ENCODE peak calls at places on chromosomes 5 and 9, in six cellular contexts. T is RWPE2, O is fibroblast of lung, A is nephron progenitor cell, J is right atrium auricular region, Q is activated B cell treated with CpG ODN at 0.5 μM for 24 hours. D is an unnamed sample.

GRCh38 chr5:147887026-147887627 is 8.6 kb downstream of the SCGB3A2 start:
- DNase-seq in T (no peak), O (peak), A (no peak), J (no peak), Q (no peak), D (no peak)

GRCh38 chr5:116600876-116601275 is 26.3 kb upstream of the SEMA6A start:
- DNase-seq in T (no peak), O (peak), A (no peak), J (no peak), Q (no peak), D (no peak)

GRCh38 chr9:132283165-132283564 is 71.6 kb downstream of the SETX start:
- DNase-seq in T (no peak), O (no peak), A (no peak), J (no peak), Q (no peak), D (no peak)

GRCh38 chr5:72355706-72356299 is 35.6 kb downstream of the PTCD2 start:
- DNase-seq in T (no peak), O (peak), A (peak), J (no peak), Q (no peak), D (no peak)

GRCh38 chr5:16461782-16462181 is 3.8 kb downstream of the ZNF622 start:
- DNase-seq in T (no peak), O (peak), A (no peak), J (no peak), Q (no peak), D (no peak)

GRCh38 chr5:157747766-157748700 is 4.5 kb downstream of the LSM11 start:
- DNase-seq in T (no peak), O (no peak), A (no peak), J (no peak), Q (no peak), D (no peak)

GRCh38 chr9:34500623-34501267 is 22.0 kb downstream of the ENHO start:
- DNase-seq in T (no peak), O (peak), A (peak), J (peak), Q (peak), D (peak)

GRCh38 chr9:109246533-109246932 is 74.3 kb downstream of the EPB41L4B start:
- DNase-seq in T (no peak), O (no peak), A (no peak), J (no peak), Q (no peak), D (no peak)

GRCh38 chr9:133490201-133490681 is 11.3 kb upstream of the SLC2A6 start:
- DNase-seq in T (no peak), O (no peak), A (no peak), J (no peak), Q (no peak), D (no peak)

GRCh38 chr9:6739218-6739617 is 18.6 kb upstream of the KDM4C start:
- DNase-seq in T (no peak), O (peak), A (no peak), J (no peak), Q (no peak), D (no peak)

GRCh38 chr9:73162987-73163763 is 11.5 kb downstream of the ANXA1 start:
- DNase-seq in T (no peak), O (no peak), A (no peak), J (no peak), Q (no peak), D (no peak)

GRCh38 chr5:151141535-151141934 is 16.0 kb downstream of the ANXA6 start:
- DNase-seq in T (no peak), O (no peak), A (peak), J (no peak), Q (peak), D (peak)

GRCh38 chr5:55604611-55605067 is 69.9 kb upstream of the PLPP1 start:
- DNase-seq in T (no peak), O (peak), A (no peak), J (peak), Q (no peak), D (no peak)

GRCh38 chr9:8852301-8852864 is 1052.8 kb upstream of the DMAC1 start:
- DNase-seq in T (no peak), O (no peak), A (no peak), J (no peak), Q (no peak), D (no peak)

GRCh38 chr5:170479484-170479883 is 24.3 kb upstream of the KCNIP1 start:
- DNase-seq in T (no peak), O (peak), A (no peak), J (peak), Q (no peak), D (no peak)

DNA sequence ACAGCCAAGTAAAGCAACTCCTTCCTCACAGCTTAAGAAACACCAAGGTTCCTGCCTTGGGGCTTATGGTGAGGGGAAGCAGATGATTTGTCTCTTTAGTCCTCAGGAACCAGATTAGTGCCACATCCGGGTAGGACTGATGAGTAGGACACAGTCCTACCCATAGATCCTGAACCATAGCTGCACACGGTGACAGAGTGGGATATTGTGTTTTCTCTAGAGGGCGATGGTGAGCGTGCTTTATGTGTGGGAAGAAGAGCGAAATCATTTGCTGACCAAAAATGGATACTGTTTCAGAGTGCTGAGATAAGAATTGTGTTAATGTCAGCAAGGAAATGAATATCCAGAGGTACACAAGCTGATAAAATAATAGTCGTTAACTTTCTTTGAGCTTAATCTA is 209.0 kb upstream of the FBXL7 start:
- DNase-seq in T (no peak), O (no peak), A (no peak), J (no peak), Q (no peak), D (no peak)
- TF ChIP-seq CTCF in T (no peak), O (no peak), A (no peak), J (no peak), Q (no peak), D (no peak)

DNA sequence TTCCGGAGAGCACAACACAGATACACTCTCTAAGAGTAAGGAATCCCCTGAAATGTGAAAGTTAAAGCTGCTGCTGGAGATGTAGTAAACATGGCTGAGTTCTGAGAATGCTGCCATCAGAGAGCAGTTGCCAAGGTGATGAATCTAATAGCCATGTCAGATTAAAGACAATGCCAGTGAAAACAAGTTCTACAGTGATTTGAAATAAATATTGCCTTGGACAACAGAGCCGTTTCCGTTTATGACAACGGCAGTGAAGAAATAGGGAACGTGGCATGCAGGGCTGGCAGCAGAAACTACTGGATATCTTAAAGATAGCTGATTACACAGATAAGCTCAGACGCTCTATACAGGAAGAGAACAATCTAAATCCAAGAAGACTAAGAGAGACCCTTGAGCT is 561.3 kb upstream of the C9orf72 start:
- DNase-seq in T (no peak), O (no peak), A (no peak), J (no peak), Q (no peak), D (no peak)
- TF ChIP-seq CTCF in T (no peak), O (no peak), A (no peak), J (no peak), Q (no peak), D (no peak)

GRCh38 chr5:124745367-124746251 is 830 bp downstream of the ZNF608 start:
- DNase-seq in T (no peak), O (peak), A (no peak), J (no peak), Q (no peak), D (no peak)

GRCh38 chr5:124746252-124746915 is at the start of gene ZNF608:
- DNase-seq in T (no peak), O (peak), A (peak), J (no peak), Q (no peak), D (no peak)

GRCh38 chr5:124746916-124747769 is 704 bp upstream of the ZNF608 start:
- DNase-seq in T (no peak), O (peak), A (peak), J (peak), Q (peak), D (no peak)

GRCh38 chr5:124748687-124749594 is 2.5 kb upstream of the ZNF608 start:
- DNase-seq in T (no peak), O (peak), A (peak), J (peak), Q (peak), D (no peak)

DNA sequence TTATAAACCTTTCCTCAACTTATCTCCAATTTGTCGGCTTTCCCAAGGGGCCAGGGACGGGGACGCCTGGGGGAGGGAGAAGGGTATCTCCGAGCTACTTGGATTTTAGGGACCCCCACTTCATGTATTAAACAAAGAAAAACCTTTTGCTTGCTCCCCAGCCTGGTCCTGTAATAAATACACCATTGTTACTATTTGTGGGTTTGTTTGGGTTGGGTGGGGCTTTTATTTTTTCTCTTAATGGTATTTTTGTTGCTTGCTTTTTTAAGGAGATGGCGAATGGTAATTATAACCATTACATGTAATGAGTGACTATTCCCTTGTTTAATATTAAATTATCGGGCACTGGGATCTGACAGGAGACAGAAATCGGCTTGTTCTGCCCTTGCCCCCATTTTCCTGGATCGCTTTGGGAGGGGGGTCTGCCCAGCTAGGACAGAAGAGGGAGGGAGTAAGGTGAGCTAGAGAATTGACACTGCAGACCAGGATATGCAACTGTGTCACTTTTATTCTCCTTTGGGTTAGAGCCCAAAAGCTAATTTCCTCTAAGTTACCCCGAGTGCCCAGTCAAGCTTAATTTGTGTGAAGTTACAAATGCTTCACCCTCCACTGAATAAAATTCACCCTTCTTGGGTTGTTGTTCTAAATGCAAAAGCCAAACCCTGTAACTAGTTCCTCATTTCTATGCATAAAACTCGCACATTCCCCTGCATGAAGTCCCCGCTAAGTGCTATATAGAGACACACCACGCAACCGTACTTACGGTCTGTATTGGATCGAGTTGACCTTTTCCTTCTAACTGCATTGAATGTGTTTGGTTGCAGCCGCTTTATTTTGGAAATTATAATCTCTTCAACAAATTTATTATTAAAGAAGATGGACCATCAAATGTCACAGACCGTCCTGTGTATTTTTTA is 1.6 kb upstream of the ZNF608 start:
- DNase-seq in T (no peak), O (peak), A (no peak), J (no peak), Q (peak), D (no peak)
- TF ChIP-seq CTCF in T (no peak), O (no peak), A (no peak), J (no peak), Q (no peak), D (no peak)

DNA sequence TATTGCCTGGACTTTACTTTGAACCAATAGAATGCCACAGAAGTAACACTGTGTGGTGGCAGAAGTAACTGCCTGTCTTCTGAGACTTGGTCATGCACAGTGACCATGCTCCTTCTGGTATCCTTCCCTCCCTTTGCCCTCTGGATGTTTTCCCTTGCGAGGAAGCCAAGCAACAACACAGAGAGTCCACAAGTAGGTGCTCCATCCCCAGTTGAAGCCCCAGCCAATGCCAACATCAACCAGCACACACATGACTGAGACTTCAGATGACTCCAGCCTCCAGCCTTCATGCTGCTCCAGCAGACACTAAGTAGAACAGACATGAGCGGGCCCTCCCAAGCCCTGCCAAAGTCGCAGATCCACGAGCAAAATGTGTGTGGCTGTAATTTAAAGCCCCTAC is 129.6 kb downstream of the EPB41L4A start:
- DNase-seq in T (no peak), O (no peak), A (no peak), J (no peak), Q (no peak), D (no peak)
- TF ChIP-seq CTCF in T (peak), O (no peak), A (no peak), J (no peak), Q (no peak), D (no peak)

D was measured in natural killer cell.